ENCODE peak calls at places on chromosomes 4 and X, in nine cellular contexts. Q, O, E, P, G, L, H, N and K are unnamed samples.

GRCh38 chr4:153465922-153466636 is at the start of gene TMEM131L:
- DNase-seq in Q (no peak), O (peak; percentile 82), E (peak; percentile 85), P (peak; percentile 95), G (peak; percentile 88), L (peak; percentile 61), H (no peak), N (peak; percentile 85), K (no peak)

GRCh38 chrX:48794340-48794920 is 7.4 kb upstream of the HDAC6 start:
- DNase-seq in Q (no peak), O (no peak), E (no peak), P (no peak), G (no peak), L (no peak), H (no peak), N (no peak), K (no peak)

GRCh38 chrX:39990388-39990787 is 107.4 kb downstream of the BCOR start:
- DNase-seq in Q (no peak), O (no peak), E (no peak), P (no peak), G (no peak), L (no peak), H (no peak), N (no peak), K (no peak)

GRCh38 chr4:74189331-74190043 is 31.6 kb downstream of the MTHFD2L start:
- DNase-seq in Q (no peak), O (no peak), E (peak; percentile 52), P (peak; percentile 22), G (peak; percentile 70), L (peak; percentile 55), H (peak; percentile 36), N (no peak), K (no peak)

GRCh38 chrX:136542281-136542680 is 10.3 kb downstream of the VGLL1 start:
- DNase-seq in Q (no peak), O (no peak), E (no peak), P (no peak), G (no peak), L (no peak), H (no peak), N (no peak), K (no peak)

GRCh38 chr4:165011403-165011802 is 20.4 kb upstream of the TRIM60 start:
- DNase-seq in Q (no peak), O (no peak), E (no peak), P (no peak), G (no peak), L (no peak), H (no peak), N (no peak), K (no peak)

GRCh38 chr4:101306225-101306624 is 41.1 kb downstream of the PPP3CA start:
- DNase-seq in Q (no peak), O (no peak), E (no peak), P (no peak), G (no peak), L (no peak), H (no peak), N (no peak), K (peak; percentile 31)

GRCh38 chr4:78059524-78059889 is 2.4 kb downstream of the FRAS1 start:
- DNase-seq in Q (no peak), O (peak; percentile 76), E (peak; percentile 63), P (peak; percentile 70), G (peak; percentile 50), L (peak; percentile 85), H (peak; percentile 90), N (peak; percentile 65), K (no peak)

GRCh38 chrX:50839730-50840129 is 25.7 kb upstream of the SHROOM4 start:
- DNase-seq in Q (no peak), O (no peak), E (no peak), P (no peak), G (no peak), L (no peak), H (no peak), N (no peak), K (no peak)

GRCh38 chr4:38046735-38047487 is 86.7 kb downstream of the PTTG2 start:
- DNase-seq in Q (no peak), O (no peak), E (peak; percentile 37), P (no peak), G (no peak), L (peak; percentile 25), H (no peak), N (no peak), K (no peak)

GRCh38 chr4:92059615-92060014 is 244.2 kb upstream of the GRID2 start:
- DNase-seq in Q (no peak), O (no peak), E (no peak), P (no peak), G (no peak), L (no peak), H (no peak), N (no peak), K (no peak)

GRCh38 chr4:60648774-60649173 is 551.4 kb upstream of the ADGRL3 start:
- DNase-seq in Q (no peak), O (no peak), E (no peak), P (no peak), G (no peak), L (no peak), H (no peak), N (no peak), K (no peak)

GRCh38 chr4:86508436-86508835 is 85.7 kb upstream of the PTPN13 start:
- DNase-seq in Q (no peak), O (no peak), E (peak; percentile 42), P (no peak), G (no peak), L (peak; percentile 80), H (peak; percentile 79), N (no peak), K (no peak)
- H3K4me3 ChIP-seq in Q (no peak overlapping the region), O (no peak overlapping the region), E (no peak overlapping the region), P (peak overlapping the region; percentile 30), G (no peak overlapping the region), L (peak overlapping the region; percentile 28), H (no peak overlapping the region), N (no peak overlapping the region), K (no peak overlapping the region)

DNA sequence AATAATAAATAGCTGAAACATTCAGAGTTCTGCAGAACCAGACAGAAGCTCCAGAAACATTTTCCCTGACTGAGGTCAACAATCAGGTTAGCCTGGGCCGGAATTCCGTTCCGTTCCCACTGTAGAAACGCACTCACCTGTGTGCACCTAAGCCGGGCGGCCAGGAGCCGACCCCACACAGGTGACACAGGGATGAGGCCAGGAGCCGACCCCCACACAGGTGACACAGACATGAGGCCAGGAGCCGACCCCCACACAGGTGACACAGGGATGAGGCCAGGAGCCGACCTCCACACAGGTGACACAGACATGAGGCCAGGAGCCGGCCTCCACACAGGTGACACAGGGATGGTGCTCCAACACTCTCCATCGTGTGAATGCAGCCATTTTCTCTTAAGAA is 21.9 kb downstream of the FAT1 start:
- DNase-seq in Q (no peak), O (no peak), E (no peak), P (no peak), G (no peak), L (no peak), H (no peak), N (no peak), K (no peak)
- TF ChIP-seq CTCF in Q (no peak), O (no peak), E (no peak), P (no peak), G (no peak), L (no peak), H (no peak), N (no peak), K (no peak)

DNA sequence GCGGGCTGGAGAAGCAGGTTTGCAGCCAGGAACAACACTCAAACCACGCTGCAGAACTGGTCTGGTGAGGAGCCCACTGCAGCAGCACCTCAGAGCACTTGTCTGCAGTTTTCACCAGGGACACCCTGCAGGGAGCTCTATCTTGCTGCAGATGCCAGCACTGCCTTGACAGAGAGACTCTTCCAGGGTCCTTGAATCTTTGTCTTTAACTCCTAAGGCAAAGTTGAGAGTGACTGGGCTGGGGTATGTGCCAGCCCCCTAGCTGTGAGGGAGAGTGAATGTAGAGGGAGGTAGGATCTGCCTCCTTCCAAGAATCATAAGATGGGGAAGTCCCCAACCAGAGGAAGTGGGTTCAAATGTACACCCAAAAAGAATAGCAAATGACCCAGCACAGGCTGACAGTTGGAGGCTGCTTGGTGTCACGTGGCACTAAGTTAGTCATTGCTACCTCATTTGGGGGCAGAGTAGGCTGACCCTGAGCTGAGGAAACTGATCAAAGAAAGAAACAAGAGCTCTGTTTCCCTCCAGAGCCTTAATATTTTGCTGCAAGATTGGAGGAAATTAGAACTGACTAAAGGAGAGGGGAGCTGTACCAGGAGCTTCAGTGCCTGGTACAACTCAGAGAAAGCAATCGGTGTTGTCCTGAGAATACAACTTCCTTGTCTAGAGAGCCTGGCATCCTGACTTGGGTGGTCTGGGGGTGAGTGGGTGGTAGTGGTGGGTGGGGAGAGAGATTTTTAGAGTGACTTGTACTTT is 28.2 kb upstream of the HUWE1 start:
- DNase-seq in Q (peak; percentile 52), O (no peak), E (no peak), P (no peak), G (peak; percentile 72), L (no peak), H (peak; percentile 14), N (no peak), K (peak; percentile 80)
- H3K4me3 ChIP-seq in Q (peak overlapping the region; percentile 19), O (no peak overlapping the region), E (no peak overlapping the region), P (no peak overlapping the region), G (peak overlapping the region; percentile 49), L (no peak overlapping the region), H (no peak overlapping the region), N (no peak overlapping the region), K (peak overlapping the region; percentile 41)

GRCh38 chr4:162770761-162771490 is 395.8 kb downstream of the NAF1 start:
- DNase-seq in Q (no peak), O (no peak), E (peak; percentile 2), P (no peak), G (peak; percentile 1), L (no peak), H (no peak), N (no peak), K (no peak)
- TF ChIP-seq CTCF in Q (no peak), O (no peak), E (no peak), P (no peak), G (peak; percentile 17), L (no peak), H (no peak), N (no peak), K (no peak)

DNA sequence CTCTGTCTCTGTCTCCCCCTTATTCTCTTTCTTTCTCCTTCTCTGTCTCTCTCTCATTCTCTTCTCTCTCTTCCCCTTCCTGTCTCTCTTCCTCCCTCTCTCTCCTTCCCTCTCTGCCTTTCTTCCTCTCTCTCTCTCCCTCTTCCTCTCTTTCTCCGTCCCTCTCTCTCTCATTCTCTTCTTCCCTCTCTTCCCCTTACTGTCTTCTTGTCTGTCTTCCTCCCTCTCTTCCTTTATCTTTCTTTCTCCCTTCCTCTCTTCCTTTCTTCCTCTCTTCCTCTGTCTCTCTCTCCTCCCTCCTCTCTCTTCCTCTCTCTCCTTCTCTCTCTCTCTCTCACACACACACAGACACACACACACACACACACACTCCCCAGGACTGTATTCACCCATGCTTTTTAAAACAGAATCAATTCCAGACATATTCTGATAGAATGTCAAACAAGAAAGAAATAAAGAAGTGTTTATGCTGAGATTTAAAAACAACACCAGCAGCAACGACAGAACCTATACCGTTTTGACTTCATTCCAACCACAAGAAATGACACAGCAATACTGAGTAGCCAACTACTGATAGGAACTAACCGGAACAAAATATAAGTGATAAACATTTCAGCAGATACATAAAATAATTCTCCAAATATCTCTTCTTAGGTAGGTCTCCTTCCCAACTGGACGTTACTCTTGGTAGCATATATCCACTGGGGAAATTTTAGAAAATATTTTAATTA is 296.7 kb downstream of the ASMT start:
- DNase-seq in Q (no peak), O (no peak), E (no peak), P (no peak), G (no peak), L (no peak), H (no peak), N (no peak), K (no peak)
- H3K4me3 ChIP-seq in Q (no peak overlapping the region), O (no peak overlapping the region), E (no peak overlapping the region), P (no peak overlapping the region), G (no peak overlapping the region), L (no peak overlapping the region), H (no peak overlapping the region), N (no peak overlapping the region), K (no peak overlapping the region)